ENCODE peak calls at places on chromosomes 11 and 22, in seven cellular contexts. A, W, O, K, N, E and Q are unnamed samples.

GRCh38 chr11:59960502-59961381 is 3.1 kb upstream of the OOSP4A start:
- DNase-seq in A (no peak), W (no peak), O (peak; percentile 26), K (no peak), N (no peak), E (no peak), Q (no peak)

GRCh38 chr22:26445577-26446275 is 16.7 kb downstream of the ASPHD2 start:
- DNase-seq in A (no peak), W (no peak), O (no peak), K (no peak), N (peak; percentile 0), E (no peak), Q (no peak)

GRCh38 chr11:34637303-34637702 is 16.4 kb downstream of the EHF start:
- DNase-seq in A (no peak), W (no peak), O (no peak), K (no peak), N (no peak), E (no peak), Q (no peak)

GRCh38 chr11:20672575-20672974 is 3.2 kb downstream of the NELL1 start:
- DNase-seq in A (no peak), W (no peak), O (no peak), K (no peak), N (peak; percentile 59), E (no peak), Q (no peak)

GRCh38 chr11:63592975-63593395 is 21.2 kb downstream of the PLAAT3 start:
- DNase-seq in A (no peak), W (peak; percentile 41), O (peak; percentile 18), K (peak; percentile 25), N (no peak), E (no peak), Q (no peak)

GRCh38 chr11:45180158-45180887 is 33.9 kb downstream of the PRDM11 start:
- DNase-seq in A (peak; percentile 85), W (peak; percentile 67), O (peak; percentile 73), K (no peak), N (peak; percentile 70), E (peak; percentile 69), Q (no peak)

GRCh38 chr11:113077379-113077778 is 116.2 kb downstream of the NCAM1 start:
- DNase-seq in A (no peak), W (no peak), O (no peak), K (no peak), N (no peak), E (no peak), Q (no peak)

GRCh38 chr11:1326435-1327063 is 17.1 kb upstream of the TOLLIP start:
- DNase-seq in A (no peak), W (peak; percentile 25), O (no peak), K (no peak), N (no peak), E (no peak), Q (no peak)

GRCh38 chr11:1152316-1153104 is 5.2 kb upstream of the MUC5AC start:
- DNase-seq in A (peak; percentile 71), W (peak; percentile 84), O (no peak), K (peak; percentile 32), N (no peak), E (no peak), Q (no peak)

GRCh38 chr11:100562102-100562501 is 125.0 kb upstream of the ARHGAP42 start:
- DNase-seq in A (no peak), W (peak; percentile 91), O (no peak), K (no peak), N (no peak), E (no peak), Q (peak; percentile 62)

GRCh38 chr11:1834132-1834610 is 619 bp upstream of the SYT8 start:
- DNase-seq in A (peak; percentile 73), W (no peak), O (peak; percentile 92), K (no peak), N (no peak), E (no peak), Q (no peak)

GRCh38 chr11:47941907-47942558 is 38.3 kb upstream of the PTPRJ start:
- DNase-seq in A (no peak), W (no peak), O (no peak), K (no peak), N (no peak), E (no peak), Q (no peak)

GRCh38 chr22:30816413-30816812 is 121.7 kb downstream of the OSBP2 start:
- DNase-seq in A (no peak), W (no peak), O (no peak), K (no peak), N (no peak), E (no peak), Q (no peak)

GRCh38 chr11:2581931-2582435 is 117.8 kb downstream of the KCNQ1OT1 start:
- DNase-seq in A (peak; percentile 67), W (no peak), O (peak; percentile 5), K (peak; percentile 18), N (no peak), E (peak; percentile 52), Q (no peak)

GRCh38 chr22:29082826-29083545 is 10.2 kb downstream of the KREMEN1 start:
- DNase-seq in A (no peak), W (no peak), O (no peak), K (no peak), N (no peak), E (no peak), Q (no peak)

GRCh38 chr22:20203142-20204099 is 52.6 kb upstream of the CCDC188 start:
- DNase-seq in A (no peak), W (peak; percentile 81), O (no peak), K (no peak), N (no peak), E (no peak), Q (no peak)